ENCODE peak calls at places on chromosomes 4 and X, in four cellular contexts. Q, O, E and L are unnamed samples.

GRCh38 chr4:129362685-129363274 is 266.8 kb downstream of the C4orf33 start:
- DNase-seq in Q (peak; percentile 36), O (peak; percentile 69), E (peak; percentile 18), L (peak; percentile 14)

GRCh38 chr4:121702136-121702535 is 5.4 kb upstream of the ANXA5 start:
- DNase-seq in Q (no peak), O (no peak), E (no peak), L (no peak)

GRCh38 chr4:101211146-101211553 is 136.2 kb downstream of the PPP3CA start:
- DNase-seq in Q (no peak), O (no peak), E (no peak), L (no peak)

GRCh38 chr4:7021930-7022658 is 21.1 kb upstream of the TADA2B start:
- DNase-seq in Q (no peak), O (no peak), E (no peak), L (peak; percentile 77)

GRCh38 chr4:16027626-16028025 is 56.2 kb downstream of the PROM1 start:
- DNase-seq in Q (no peak), O (no peak), E (no peak), L (no peak)

GRCh38 chrX:129779747-129780146 is at the start of gene SASH3:
- DNase-seq in Q (peak; percentile 70), O (no peak), E (no peak), L (no peak)

GRCh38 chr4:38621004-38621684 is 42.9 kb upstream of the KLF3 start:
- DNase-seq in Q (no peak), O (peak; percentile 56), E (no peak), L (no peak)

GRCh38 chrX:136639506-136640176 is 8.3 kb upstream of the CD40LG start:
- DNase-seq in Q (no peak), O (no peak), E (no peak), L (no peak)

GRCh38 chr4:181685911-181686310 is 557.3 kb upstream of the TENM3 start:
- DNase-seq in Q (no peak), O (no peak), E (no peak), L (peak; percentile 15)

GRCh38 chr4:82562553-82562854 is 716 bp upstream of the TMEM150C start:
- DNase-seq in Q (no peak), O (no peak), E (no peak), L (no peak)

GRCh38 chr4:82567444-82567843 is 5.7 kb upstream of the TMEM150C start:
- DNase-seq in Q (no peak), O (no peak), E (no peak), L (no peak)

GRCh38 chr4:82560853-82561744 is 689 bp downstream of the TMEM150C start:
- DNase-seq in Q (peak; percentile 22), O (no peak), E (no peak), L (no peak)

GRCh38 chr4:82559735-82560120 is 2.1 kb downstream of the TMEM150C start:
- DNase-seq in Q (no peak), O (no peak), E (no peak), L (no peak)

GRCh38 chr4:82561745-82562552 is at the start of gene TMEM150C:
- DNase-seq in Q (peak; percentile 49), O (peak; percentile 23), E (no peak), L (no peak)
- TF ChIP-seq POLR2A in Q (no peak), O (no peak), E (no peak), L (peak; percentile 14)

GRCh38 chr4:48193921-48194320 is 59.9 kb upstream of the TXK start:
- DNase-seq in Q (no peak), O (no peak), E (no peak), L (no peak)

GRCh38 chr4:48195853-48196252 is 61.8 kb upstream of the TXK start:
- DNase-seq in Q (no peak), O (no peak), E (no peak), L (no peak)

GRCh38 chr4:48194986-48195773 is 61.1 kb upstream of the TXK start:
- DNase-seq in Q (no peak), O (no peak), E (no peak), L (no peak)

GRCh38 chr4:48197643-48198237 is 63.7 kb upstream of the TXK start:
- DNase-seq in Q (no peak), O (no peak), E (no peak), L (no peak)

GRCh38 chr4:48196758-48197504 is 62.9 kb upstream of the TXK start:
- DNase-seq in Q (no peak), O (no peak), E (no peak), L (no peak)
- TF ChIP-seq POLR2A in Q (no peak), O (no peak), E (no peak), L (no peak)

DNA sequence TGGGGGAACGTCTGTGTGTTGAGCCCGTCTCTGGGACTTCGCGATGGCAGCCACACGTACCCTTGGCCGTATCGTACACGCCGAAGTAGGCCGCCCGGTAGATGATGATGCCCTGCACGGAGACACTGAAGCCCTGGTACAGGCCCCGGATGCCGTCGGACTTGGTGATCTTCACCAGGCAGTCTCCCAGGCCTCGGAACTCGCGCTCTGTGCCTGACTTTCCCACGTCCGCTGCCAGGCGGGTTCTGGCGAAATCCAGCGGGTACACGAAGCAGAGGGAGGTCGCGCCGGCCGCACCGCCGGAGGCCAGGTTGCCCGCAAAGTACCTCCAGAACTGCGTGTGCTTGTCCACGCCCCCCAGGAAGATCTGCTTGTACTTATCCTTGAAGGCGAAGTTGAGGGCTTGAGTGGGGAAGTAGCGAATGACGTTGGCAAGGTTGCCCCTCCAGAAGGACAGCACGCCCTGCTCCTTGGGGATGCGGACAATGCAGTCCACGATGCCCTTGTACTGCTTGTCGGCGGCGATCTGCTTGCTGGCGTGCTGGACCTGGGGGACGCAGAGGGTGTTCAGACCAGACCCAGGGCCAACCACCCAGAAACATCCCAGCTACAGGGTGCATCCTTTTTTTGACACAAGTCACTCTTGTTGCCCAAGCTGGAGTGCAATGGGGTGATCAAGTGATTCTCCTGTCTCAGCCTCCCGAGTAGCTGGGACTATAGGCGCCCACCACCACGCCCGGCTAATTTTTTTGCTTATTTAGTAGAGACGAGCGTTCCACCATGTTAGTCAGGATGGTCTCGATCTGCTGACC is 2.5 kb downstream of the SLC25A6 start:
- DNase-seq in Q (no peak), O (no peak), E (peak; percentile 5), L (no peak)
- TF ChIP-seq POLR2A in Q (no peak), O (no peak), E (no peak), L (no peak)

GRCh38 chr4:83012631-83013419 is 2.2 kb upstream of the LIN54 start:
- DNase-seq in Q (peak; percentile 98), O (peak; percentile 97), E (peak; percentile 98), L (peak; percentile 71)

GRCh38 chr4:83010111-83010521 is 507 bp downstream of the LIN54 start:
- DNase-seq in Q (no peak), O (no peak), E (no peak), L (no peak)

GRCh38 chr4:83009529-83009928 is 1.1 kb downstream of the LIN54 start:
- DNase-seq in Q (no peak), O (no peak), E (no peak), L (no peak)

GRCh38 chr4:83011779-83012630 is 1.4 kb upstream of the LIN54 start:
- DNase-seq in Q (peak; percentile 44), O (peak; percentile 51), E (peak; percentile 29), L (peak; percentile 17)

DNA sequence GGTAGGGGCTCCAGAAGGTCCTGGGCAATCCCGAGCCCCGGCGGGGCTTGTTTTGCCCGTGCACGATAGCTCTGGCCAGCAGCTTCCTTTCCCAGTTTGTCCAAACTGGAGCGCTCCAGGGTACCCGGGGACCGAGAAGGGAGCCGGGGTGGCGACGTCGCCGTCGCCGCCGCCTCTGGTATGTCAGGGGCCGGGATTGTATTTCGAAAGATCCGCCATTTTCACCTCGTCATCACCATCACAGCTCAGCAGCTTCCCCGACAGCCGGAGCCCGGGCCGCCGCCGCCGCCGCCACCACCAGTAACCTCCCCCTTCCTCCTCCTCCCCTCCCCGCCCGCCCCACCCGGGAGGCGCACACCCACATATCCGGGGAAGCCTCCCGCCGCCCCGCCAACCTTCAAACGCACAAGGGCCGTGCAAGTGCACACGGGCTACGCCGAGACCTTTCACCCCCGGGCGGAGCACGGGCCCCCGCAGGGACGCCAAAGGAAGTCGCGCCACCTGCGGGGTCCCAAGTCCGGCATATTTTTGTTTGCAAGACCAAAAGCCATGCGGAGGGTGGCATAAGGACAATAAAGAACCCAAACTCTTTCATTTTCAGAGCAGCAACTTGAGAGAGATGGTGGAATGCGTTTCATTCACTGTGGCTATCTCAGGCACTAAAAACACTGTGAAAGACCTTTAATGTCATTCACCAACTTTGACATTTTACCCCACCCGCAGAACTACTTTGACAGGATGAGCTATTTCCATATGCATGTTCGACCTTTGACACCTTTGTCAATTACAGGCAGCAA is at the start of gene LIN54:
- DNase-seq in Q (peak; percentile 84), O (peak; percentile 77), E (peak; percentile 70), L (peak; percentile 42)
- TF ChIP-seq POLR2A in Q (no peak), O (no peak), E (no peak), L (peak; percentile 35)

GRCh38 chr4:8250167-8250566 is 19.4 kb upstream of the HTRA3 start:
- DNase-seq in Q (no peak), O (no peak), E (no peak), L (no peak)

GRCh38 chr4:8247047-8247930 is 22.3 kb upstream of the HTRA3 start:
- DNase-seq in Q (peak; percentile 83), O (no peak), E (no peak), L (no peak)

GRCh38 chr4:8245879-8246833 is 23.4 kb upstream of the HTRA3 start:
- DNase-seq in Q (no peak), O (no peak), E (no peak), L (no peak)

GRCh38 chr4:8250637-8251036 is 18.9 kb upstream of the HTRA3 start:
- DNase-seq in Q (no peak), O (no peak), E (no peak), L (no peak)

GRCh38 chr4:8248091-8248490 is 21.5 kb upstream of the HTRA3 start:
- DNase-seq in Q (no peak), O (no peak), E (no peak), L (no peak)
- TF ChIP-seq POLR2A in Q (no peak), O (no peak), E (no peak), L (no peak)